ENCODE peak calls at places on chromosomes 12 and 14, in eight cellular contexts. O is CD4-positive, CD25-positive, alpha-beta regulatory T cell; D is AG08396; R is NCI-H774; T is GDM1; Y is hypothalamus; K is RWPE1; S is osteoblast. N is an unnamed sample.

GRCh38 chr12:78407722-78408121 is 456.9 kb upstream of the SYT1 start:
- DNase-seq in O (no peak), S (no peak), Y (no peak), T (no peak), R (peak; percentile 63), K (no peak), D (no peak), N (no peak)

GRCh38 chr14:68181395-68182326 is 362.1 kb downstream of the RAD51B start:
- DNase-seq in O (no peak), Y (no peak), D (no peak), T (no peak), R (no peak), K (peak; percentile 24), S (peak; percentile 26), N (peak; percentile 40)

GRCh38 chr12:62878211-62878610 is 56.7 kb downstream of the PPM1H start:
- DNase-seq in Y (no peak), T (no peak), O (no peak), S (no peak), K (no peak), D (no peak), R (no peak), N (no peak)

GRCh38 chr12:77720258-77720657 is 110.4 kb upstream of the NAV3 start:
- DNase-seq in T (no peak), R (no peak), K (no peak), O (no peak), D (no peak), Y (no peak), S (no peak), N (peak; percentile 4)

GRCh38 chr14:76784881-76785280 is 23.6 kb downstream of the VASH1 start:
- DNase-seq in Y (peak; percentile 73), S (peak; percentile 99), K (peak; percentile 86), O (no peak), R (no peak), T (peak; percentile 79), D (peak; percentile 90), N (peak; percentile 96)

GRCh38 chr12:20950248-20950647 is 139.7 kb downstream of the SLCO1B3 start:
- DNase-seq in T (no peak), R (no peak), S (peak; percentile 27), D (no peak), K (peak; percentile 0), O (no peak), Y (no peak), N (peak; percentile 21)

GRCh38 chr12:114152890-114153289 is 186.8 kb upstream of the RBM19 start:
- DNase-seq in D (no peak), R (no peak), Y (no peak), S (no peak), K (no peak), O (no peak), T (no peak), N (no peak)

GRCh38 chr14:22268875-22269274 is 320.1 kb downstream of the DAD1 start:
- DNase-seq in Y (no peak), T (no peak), O (peak; percentile 26), S (no peak), R (no peak), K (peak; percentile 75), D (no peak), N (peak; percentile 51)

GRCh38 chr12:93742086-93742934 is 65.1 kb downstream of the CRADD start:
- DNase-seq in D (peak; percentile 85), K (peak; percentile 67), S (peak; percentile 93), T (peak; percentile 57), O (peak; percentile 48), Y (peak; percentile 55), R (peak; percentile 78), N (peak; percentile 33)

GRCh38 chr12:62882696-62883095 is 52.3 kb downstream of the PPM1H start:
- DNase-seq in R (no peak), K (no peak), D (no peak), T (no peak), S (no peak), Y (no peak), O (no peak), N (no peak)